ENCODE peak calls at places on chromosomes 12 and 14, in nine cellular contexts. One of them, this sample, is unnamed.

GRCh38 chr12:2893007-2893406 is 2.3 kb downstream of the TULP3 start:
- DNase-seq in WERI-Rb-1: no peak
- DNase-seq in heart right ventricle: no peak
- DNase-seq in IMR-90: peak
- DNase-seq in left ventricle myocardium inferior: no peak
- DNase-seq in mammary epithelial cell: peak
- DNase-seq in lung: no peak
- DNase-seq in adrenal gland: peak
- DNase-seq in adipocyte: peak
- DNase-seq in this sample: peak

GRCh38 chr12:101441835-101442234 is 33.3 kb upstream of the SPIC start:
- DNase-seq in WERI-Rb-1: no peak
- DNase-seq in heart right ventricle: no peak
- DNase-seq in IMR-90: no peak
- DNase-seq in left ventricle myocardium inferior: no peak
- DNase-seq in mammary epithelial cell: no peak
- DNase-seq in lung: no peak
- DNase-seq in adrenal gland: no peak
- DNase-seq in adipocyte: no peak
- DNase-seq in this sample: no peak

GRCh38 chr12:30026621-30027234 is 243.0 kb upstream of the TMTC1 start:
- DNase-seq in WERI-Rb-1: no peak
- DNase-seq in heart right ventricle: no peak
- DNase-seq in IMR-90: peak
- DNase-seq in left ventricle myocardium inferior: no peak
- DNase-seq in mammary epithelial cell: peak
- DNase-seq in lung: no peak
- DNase-seq in adrenal gland: no peak
- DNase-seq in adipocyte: peak
- DNase-seq in this sample: peak

GRCh38 chr12:14317362-14318146 is 47.9 kb upstream of the ATF7IP start:
- DNase-seq in WERI-Rb-1: no peak
- DNase-seq in heart right ventricle: no peak
- DNase-seq in IMR-90: no peak
- DNase-seq in left ventricle myocardium inferior: no peak
- DNase-seq in mammary epithelial cell: peak
- DNase-seq in lung: no peak
- DNase-seq in adrenal gland: no peak
- DNase-seq in adipocyte: no peak
- DNase-seq in this sample: no peak

GRCh38 chr12:55470088-55470830 is at the start of gene OR6C70:
- DNase-seq in WERI-Rb-1: no peak
- DNase-seq in heart right ventricle: no peak
- DNase-seq in IMR-90: no peak
- DNase-seq in left ventricle myocardium inferior: no peak
- DNase-seq in mammary epithelial cell: peak
- DNase-seq in lung: no peak
- DNase-seq in adrenal gland: no peak
- DNase-seq in adipocyte: no peak
- DNase-seq in this sample: no peak

GRCh38 chr12:110743571-110744093 is 941 bp upstream of the PPP1CC start:
- DNase-seq in WERI-Rb-1: no peak
- DNase-seq in heart right ventricle: peak
- DNase-seq in IMR-90: no peak
- DNase-seq in left ventricle myocardium inferior: peak
- DNase-seq in mammary epithelial cell: peak
- DNase-seq in lung: peak
- DNase-seq in adrenal gland: peak
- DNase-seq in adipocyte: peak
- DNase-seq in this sample: no peak

GRCh38 chr12:130863298-130863697 is 8.6 kb upstream of the RAN start:
- DNase-seq in WERI-Rb-1: no peak
- DNase-seq in heart right ventricle: no peak
- DNase-seq in IMR-90: no peak
- DNase-seq in left ventricle myocardium inferior: no peak
- DNase-seq in mammary epithelial cell: no peak
- DNase-seq in lung: no peak
- DNase-seq in adrenal gland: no peak
- DNase-seq in adipocyte: no peak
- DNase-seq in this sample: no peak

GRCh38 chr12:124386661-124387509 is 92.0 kb downstream of the RFLNA start:
- DNase-seq in WERI-Rb-1: no peak
- DNase-seq in heart right ventricle: no peak
- DNase-seq in IMR-90: no peak
- DNase-seq in left ventricle myocardium inferior: peak
- DNase-seq in mammary epithelial cell: no peak
- DNase-seq in lung: no peak
- DNase-seq in adrenal gland: peak
- DNase-seq in adipocyte: no peak
- DNase-seq in this sample: peak

GRCh38 chr14:96917442-96917963 is 120.3 kb downstream of the VRK1 start:
- DNase-seq in WERI-Rb-1: peak
- DNase-seq in heart right ventricle: no peak
- DNase-seq in IMR-90: no peak
- DNase-seq in left ventricle myocardium inferior: no peak
- DNase-seq in mammary epithelial cell: no peak
- DNase-seq in lung: no peak
- DNase-seq in adrenal gland: peak
- DNase-seq in adipocyte: no peak
- DNase-seq in this sample: no peak

GRCh38 chr14:105316968-105317498 is 2.5 kb downstream of the PACS2 start:
- DNase-seq in WERI-Rb-1: no peak
- DNase-seq in heart right ventricle: no peak
- DNase-seq in IMR-90: no peak
- DNase-seq in left ventricle myocardium inferior: no peak
- DNase-seq in mammary epithelial cell: no peak
- DNase-seq in lung: no peak
- DNase-seq in adrenal gland: peak
- DNase-seq in adipocyte: peak
- DNase-seq in this sample: no peak

GRCh38 chr12:93669452-93669851 is 7.7 kb upstream of the CRADD start:
- DNase-seq in WERI-Rb-1: no peak
- DNase-seq in heart right ventricle: no peak
- DNase-seq in IMR-90: no peak
- DNase-seq in left ventricle myocardium inferior: no peak
- DNase-seq in mammary epithelial cell: no peak
- DNase-seq in lung: no peak
- DNase-seq in adrenal gland: no peak
- DNase-seq in adipocyte: no peak
- DNase-seq in this sample: no peak

GRCh38 chr12:105931104-105931503 is 207.7 kb downstream of the NUAK1 start:
- DNase-seq in WERI-Rb-1: no peak
- DNase-seq in heart right ventricle: no peak
- DNase-seq in IMR-90: no peak
- DNase-seq in left ventricle myocardium inferior: no peak
- DNase-seq in mammary epithelial cell: no peak
- DNase-seq in lung: no peak
- DNase-seq in adrenal gland: no peak
- DNase-seq in adipocyte: no peak
- DNase-seq in this sample: peak

GRCh38 chr14:89640141-89640540 is 223.1 kb upstream of the FOXN3 start:
- DNase-seq in WERI-Rb-1: no peak
- DNase-seq in heart right ventricle: no peak
- DNase-seq in IMR-90: peak
- DNase-seq in left ventricle myocardium inferior: no peak
- DNase-seq in mammary epithelial cell: no peak
- DNase-seq in lung: no peak
- DNase-seq in adrenal gland: no peak
- DNase-seq in adipocyte: peak
- DNase-seq in this sample: peak

GRCh38 chr12:4277205-4277543 is 3.6 kb downstream of the CCND2 start:
- DNase-seq in WERI-Rb-1: no peak
- DNase-seq in heart right ventricle: no peak
- DNase-seq in IMR-90: no peak
- DNase-seq in left ventricle myocardium inferior: no peak
- DNase-seq in mammary epithelial cell: no peak
- DNase-seq in lung: no peak
- DNase-seq in adrenal gland: no peak
- DNase-seq in adipocyte: no peak
- DNase-seq in this sample: no peak

GRCh38 chr12:83763425-83763824 is 1076.7 kb downstream of the TMTC2 start:
- DNase-seq in WERI-Rb-1: no peak
- DNase-seq in heart right ventricle: no peak
- DNase-seq in IMR-90: no peak
- DNase-seq in left ventricle myocardium inferior: no peak
- DNase-seq in mammary epithelial cell: peak
- DNase-seq in lung: no peak
- DNase-seq in adrenal gland: no peak
- DNase-seq in adipocyte: no peak
- DNase-seq in this sample: no peak

GRCh38 chr12:78473136-78473535 is 391.4 kb upstream of the SYT1 start:
- DNase-seq in WERI-Rb-1: no peak
- DNase-seq in heart right ventricle: no peak
- DNase-seq in IMR-90: peak
- DNase-seq in left ventricle myocardium inferior: no peak
- DNase-seq in mammary epithelial cell: peak
- DNase-seq in lung: no peak
- DNase-seq in adrenal gland: no peak
- DNase-seq in adipocyte: peak
- DNase-seq in this sample: peak

GRCh38 chr14:49992901-49993335 is 100.0 kb downstream of the ARF6 start:
- DNase-seq in WERI-Rb-1: no peak
- DNase-seq in heart right ventricle: peak
- DNase-seq in IMR-90: peak
- DNase-seq in left ventricle myocardium inferior: no peak
- DNase-seq in mammary epithelial cell: no peak
- DNase-seq in lung: no peak
- DNase-seq in adrenal gland: peak
- DNase-seq in adipocyte: peak
- DNase-seq in this sample: peak

GRCh38 chr12:7197846-7198245 is 8.4 kb downstream of the PEX5 start:
- DNase-seq in WERI-Rb-1: no peak
- DNase-seq in heart right ventricle: no peak
- DNase-seq in IMR-90: no peak
- DNase-seq in left ventricle myocardium inferior: no peak
- DNase-seq in mammary epithelial cell: no peak
- DNase-seq in lung: no peak
- DNase-seq in adrenal gland: no peak
- DNase-seq in adipocyte: no peak
- DNase-seq in this sample: no peak

GRCh38 chr12:108232565-108232964 is 103.5 kb downstream of the WSCD2 start:
- DNase-seq in WERI-Rb-1: no peak
- DNase-seq in heart right ventricle: no peak
- DNase-seq in IMR-90: no peak
- DNase-seq in left ventricle myocardium inferior: no peak
- DNase-seq in mammary epithelial cell: peak
- DNase-seq in lung: no peak
- DNase-seq in adrenal gland: no peak
- DNase-seq in adipocyte: no peak
- DNase-seq in this sample: no peak

GRCh38 chr12:65672441-65672840 is 151.8 kb upstream of the HMGA2 start:
- DNase-seq in WERI-Rb-1: no peak
- DNase-seq in heart right ventricle: no peak
- DNase-seq in IMR-90: no peak
- DNase-seq in left ventricle myocardium inferior: no peak
- DNase-seq in mammary epithelial cell: peak
- DNase-seq in lung: no peak
- DNase-seq in adrenal gland: no peak
- DNase-seq in adipocyte: no peak
- DNase-seq in this sample: no peak

GRCh38 chr14:105952826-105953225 is 426.4 kb downstream of the TMEM121 start:
- DNase-seq in WERI-Rb-1: no peak
- DNase-seq in heart right ventricle: no peak
- DNase-seq in IMR-90: no peak
- DNase-seq in left ventricle myocardium inferior: no peak
- DNase-seq in mammary epithelial cell: no peak
- DNase-seq in lung: peak
- DNase-seq in adrenal gland: no peak
- DNase-seq in adipocyte: no peak
- DNase-seq in this sample: no peak

GRCh38 chr12:92541024-92541423 is 161.8 kb upstream of the PLEKHG7 start:
- DNase-seq in WERI-Rb-1: no peak
- DNase-seq in heart right ventricle: no peak
- DNase-seq in IMR-90: no peak
- DNase-seq in left ventricle myocardium inferior: no peak
- DNase-seq in mammary epithelial cell: no peak
- DNase-seq in lung: no peak
- DNase-seq in adrenal gland: no peak
- DNase-seq in adipocyte: no peak
- DNase-seq in this sample: no peak

DNA sequence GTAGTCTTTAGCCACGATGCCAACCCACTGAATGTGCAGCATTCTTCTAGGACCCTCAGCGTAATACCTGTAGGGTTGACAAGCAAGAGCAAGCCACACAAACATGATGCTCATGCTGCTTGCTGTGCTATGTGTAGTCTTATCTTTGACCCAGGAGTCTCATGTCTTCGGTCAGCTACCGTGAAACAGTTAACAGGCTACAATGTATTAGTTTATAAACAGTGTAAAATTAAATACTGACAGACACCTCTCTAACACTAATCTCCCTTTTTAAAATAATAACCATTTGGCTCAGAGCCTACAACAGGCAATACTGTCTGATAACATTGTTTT is 1.9 kb downstream of the EAPP start:
- DNase-seq in WERI-Rb-1: no peak
- DNase-seq in heart right ventricle: no peak
- DNase-seq in IMR-90: no peak
- DNase-seq in left ventricle myocardium inferior: no peak
- DNase-seq in mammary epithelial cell: no peak
- DNase-seq in lung: no peak
- DNase-seq in adrenal gland: no peak
- DNase-seq in adipocyte: no peak
- DNase-seq in this sample: no peak
- H3K4me3 ChIP-seq in WERI-Rb-1: no peak
- H3K4me3 ChIP-seq in heart right ventricle: no peak
- H3K4me3 ChIP-seq in IMR-90: no peak
- H3K4me3 ChIP-seq in left ventricle myocardium inferior: peak
- H3K4me3 ChIP-seq in mammary epithelial cell: no peak
- H3K4me3 ChIP-seq in lung: no peak
- H3K4me3 ChIP-seq in adrenal gland: peak
- H3K4me3 ChIP-seq in adipocyte: peak
- H3K4me3 ChIP-seq in this sample: peak

GRCh38 chr12:49091836-49092085 is 2.8 kb downstream of the DHH start:
- DNase-seq in WERI-Rb-1: no peak
- DNase-seq in heart right ventricle: no peak
- DNase-seq in IMR-90: peak
- DNase-seq in left ventricle myocardium inferior: no peak
- DNase-seq in mammary epithelial cell: no peak
- DNase-seq in lung: no peak
- DNase-seq in adrenal gland: no peak
- DNase-seq in adipocyte: no peak
- DNase-seq in this sample: peak
- H3K4me3 ChIP-seq in WERI-Rb-1: peak
- H3K4me3 ChIP-seq in heart right ventricle: peak
- H3K4me3 ChIP-seq in IMR-90: no peak
- H3K4me3 ChIP-seq in left ventricle myocardium inferior: peak
- H3K4me3 ChIP-seq in mammary epithelial cell: no peak
- H3K4me3 ChIP-seq in lung: no peak
- H3K4me3 ChIP-seq in adrenal gland: peak
- H3K4me3 ChIP-seq in adipocyte: peak
- H3K4me3 ChIP-seq in this sample: peak

GRCh38 chr14:102180248-102180998 is 40.7 kb downstream of the WDR20 start:
- DNase-seq in WERI-Rb-1: no peak
- DNase-seq in heart right ventricle: no peak
- DNase-seq in IMR-90: no peak
- DNase-seq in left ventricle myocardium inferior: no peak
- DNase-seq in mammary epithelial cell: no peak
- DNase-seq in lung: no peak
- DNase-seq in adrenal gland: no peak
- DNase-seq in adipocyte: no peak
- DNase-seq in this sample: no peak
- H3K4me3 ChIP-seq in WERI-Rb-1: no peak
- H3K4me3 ChIP-seq in heart right ventricle: no peak
- H3K4me3 ChIP-seq in IMR-90: no peak
- H3K4me3 ChIP-seq in left ventricle myocardium inferior: no peak
- H3K4me3 ChIP-seq in mammary epithelial cell: no peak
- H3K4me3 ChIP-seq in lung: no peak
- H3K4me3 ChIP-seq in adrenal gland: no peak
- H3K4me3 ChIP-seq in adipocyte: no peak
- H3K4me3 ChIP-seq in this sample: no peak

GRCh38 chr14:102824832-102825231 is 47.6 kb downstream of the TRAF3 start:
- DNase-seq in WERI-Rb-1: no peak
- DNase-seq in heart right ventricle: peak
- DNase-seq in IMR-90: peak
- DNase-seq in left ventricle myocardium inferior: peak
- DNase-seq in mammary epithelial cell: peak
- DNase-seq in lung: no peak
- DNase-seq in adrenal gland: no peak
- DNase-seq in adipocyte: peak
- DNase-seq in this sample: peak
- H3K4me3 ChIP-seq in WERI-Rb-1: no peak
- H3K4me3 ChIP-seq in heart right ventricle: no peak
- H3K4me3 ChIP-seq in IMR-90: no peak
- H3K4me3 ChIP-seq in left ventricle myocardium inferior: no peak
- H3K4me3 ChIP-seq in mammary epithelial cell: no peak
- H3K4me3 ChIP-seq in lung: no peak
- H3K4me3 ChIP-seq in adrenal gland: no peak
- H3K4me3 ChIP-seq in adipocyte: no peak
- H3K4me3 ChIP-seq in this sample: no peak